ENCODE peak calls at places on chromosome 22, in ten cellular contexts. X, J, S, E, C, B, K, D, I and V are unnamed samples.

GRCh38 chr22:40077646-40078016 is 82.9 kb downstream of the FAM83F start:
- DNase-seq in D (no peak), S (no peak), K (no peak), I (no peak), X (no peak), E (no peak), J (no peak), B (no peak), C (no peak), V (no peak)

GRCh38 chr22:49300951-49301397 is 526.7 kb downstream of the BRD1 start:
- DNase-seq in I (no peak), C (no peak), D (no peak), S (no peak), X (no peak), B (no peak), K (no peak), E (no peak), J (no peak), V (no peak)

GRCh38 chr22:39699631-39700348 is 129.2 kb downstream of the CACNA1I start:
- DNase-seq in K (no peak), I (peak), D (no peak), E (no peak), X (no peak), J (no peak), C (no peak), B (no peak), S (peak), V (no peak)

GRCh38 chr22:38698407-38699094 is 2.2 kb downstream of the JOSD1 start:
- DNase-seq in C (no peak), D (no peak), S (no peak), J (no peak), K (no peak), B (no peak), I (no peak), X (no peak), E (no peak), V (no peak)

GRCh38 chr22:48618326-48618725 is 1209.3 kb downstream of the BRD1 start:
- DNase-seq in E (no peak), C (no peak), K (no peak), S (no peak), I (no peak), B (no peak), D (no peak), X (no peak), J (no peak), V (no peak)

GRCh38 chr22:35733742-35734516 is 16.3 kb downstream of the APOL5 start:
- DNase-seq in S (no peak), I (no peak), J (no peak), X (no peak), B (no peak), E (no peak), C (no peak), D (no peak), K (no peak), V (no peak)

GRCh38 chr22:32545801-32546200 is 71.2 kb downstream of the FBXO7 start:
- DNase-seq in I (no peak), B (no peak), C (no peak), E (no peak), S (no peak), J (no peak), D (no peak), X (peak), K (no peak), V (no peak)

GRCh38 chr22:36419177-36419911 is 31.6 kb upstream of the MYH9 start:
- DNase-seq in C (no peak), K (no peak), X (no peak), D (no peak), E (no peak), I (no peak), B (no peak), J (peak), S (peak), V (peak)

GRCh38 chr22:20036535-20037392 is 15.9 kb downstream of the TANGO2 start:
- DNase-seq in C (no peak), D (no peak), X (no peak), K (no peak), E (no peak), I (no peak), J (no peak), B (no peak), S (no peak), V (no peak)

GRCh38 chr22:20021196-20022181 is 579 bp downstream of the TANGO2 start:
- DNase-seq in D (peak), B (no peak), E (peak), S (peak), J (peak), C (peak), K (no peak), I (no peak), X (no peak), V (peak)

GRCh38 chr22:26845016-26845728 is 187.8 kb downstream of the MIAT start:
- DNase-seq in E (no peak), D (no peak), I (no peak), B (no peak), C (peak), K (no peak), J (no peak), X (no peak), S (no peak), V (no peak)

GRCh38 chr22:30234786-30235470 is 11.6 kb downstream of the LIF start:
- DNase-seq in J (no peak), D (peak), X (no peak), I (no peak), C (no peak), S (peak), B (no peak), K (no peak), E (no peak), V (no peak)